ENCODE peak calls at places on chromosomes 11 and 22, in six cellular contexts. L, W, B, A, M and G are unnamed samples.

GRCh38 chr11:70885721-70886305 is 366.6 kb downstream of the SHANK2 start:
- DNase-seq in L (no peak), W (no peak), B (no peak), A (no peak), M (no peak), G (peak)

GRCh38 chr22:41132555-41132954 is 40.2 kb downstream of the EP300 start:
- DNase-seq in L (no peak), W (no peak), B (no peak), A (no peak), M (no peak), G (peak)

GRCh38 chr22:46547883-46548244 is 10.4 kb upstream of the CELSR1 start:
- DNase-seq in L (no peak), W (no peak), B (no peak), A (no peak), M (peak), G (peak)

GRCh38 chr11:69297225-69297925 is 3.4 kb downstream of the MYEOV start:
- DNase-seq in L (peak), W (peak), B (peak), A (peak), M (peak), G (peak)

GRCh38 chr22:41340357-41340756 is 39.0 kb downstream of the ZC3H7B start:
- DNase-seq in L (no peak), W (no peak), B (no peak), A (no peak), M (no peak), G (no peak)

GRCh38 chr11:32571039-32571438 is 12.6 kb upstream of the EIF3M start:
- DNase-seq in L (no peak), W (no peak), B (no peak), A (no peak), M (no peak), G (no peak)

GRCh38 chr11:45722144-45722543 is 56.7 kb upstream of the CHST1 start:
- DNase-seq in L (peak), W (no peak), B (no peak), A (no peak), M (no peak), G (no peak)

GRCh38 chr22:44396727-44397722 is 84.3 kb upstream of the SHISAL1 start:
- DNase-seq in L (no peak), W (no peak), B (peak), A (no peak), M (no peak), G (no peak)

GRCh38 chr11:3836903-3837302 is 3.9 kb downstream of the RHOG start:
- DNase-seq in L (no peak), W (no peak), B (no peak), A (no peak), M (no peak), G (no peak)

GRCh38 chr11:111435046-111435698 is 56.1 kb upstream of the POU2AF1 start:
- DNase-seq in L (no peak), W (no peak), B (no peak), A (no peak), M (no peak), G (no peak)

GRCh38 chr11:43217856-43218255 is 93.9 kb upstream of the API5 start:
- DNase-seq in L (no peak), W (no peak), B (no peak), A (no peak), M (no peak), G (no peak)

GRCh38 chr11:73129198-73129597 is 12.9 kb downstream of the FCHSD2 start:
- DNase-seq in L (no peak), W (no peak), B (no peak), A (no peak), M (no peak), G (no peak)

GRCh38 chr11:66470015-66470414 is 3.3 kb downstream of the PELI3 start:
- DNase-seq in L (no peak), W (no peak), B (no peak), A (no peak), M (no peak), G (no peak)

GRCh38 chr11:12287009-12287373 is 90.4 kb upstream of the PARVA start:
- DNase-seq in L (no peak), W (peak), B (peak), A (no peak), M (peak), G (peak)

GRCh38 chr22:19604711-19605268 is 80.6 kb upstream of the CLDN5 start:
- DNase-seq in L (peak), W (no peak), B (no peak), A (no peak), M (peak), G (no peak)

GRCh38 chr22:28442264-28442950 is 237.2 kb downstream of the TTC28 start:
- DNase-seq in L (peak), W (no peak), B (peak), A (no peak), M (peak), G (peak)

GRCh38 chr11:94574193-94574961 is 7.2 kb downstream of the PIWIL4 start:
- DNase-seq in L (no peak), W (no peak), B (no peak), A (no peak), M (no peak), G (peak)

GRCh38 chr22:31062566-31063230 is 18.4 kb upstream of the SMTN start:
- DNase-seq in L (no peak), W (no peak), B (no peak), A (no peak), M (no peak), G (no peak)

GRCh38 chr11:9642894-9643293 is 21.0 kb upstream of the SWAP70 start:
- DNase-seq in L (no peak), W (no peak), B (no peak), A (no peak), M (no peak), G (no peak)

GRCh38 chr22:44828193-44828592 is 75.8 kb downstream of the ARHGAP8 start:
- DNase-seq in L (peak), W (peak), B (peak), A (no peak), M (no peak), G (no peak)

GRCh38 chr11:11265994-11266606 is 87.0 kb downstream of the CSNK2A3 start:
- DNase-seq in L (peak), W (peak), B (peak), A (no peak), M (no peak), G (peak)

GRCh38 chr22:44658371-44658953 is 43.5 kb upstream of the PRR5 start:
- DNase-seq in L (no peak), W (no peak), B (peak), A (no peak), M (no peak), G (peak)

GRCh38 chr22:41966607-41967240 is 2.5 kb upstream of the SEPTIN3 start:
- DNase-seq in L (peak), W (peak), B (peak), A (peak), M (peak), G (peak)

GRCh38 chr11:130625907-130626306 is 177.5 kb downstream of the ADAMTS15 start:
- DNase-seq in L (no peak), W (no peak), B (no peak), A (no peak), M (no peak), G (no peak)

GRCh38 chr11:121389651-121390050 is 62.5 kb upstream of the SORL1 start:
- DNase-seq in L (no peak), W (no peak), B (no peak), A (no peak), M (no peak), G (no peak)

GRCh38 chr11:130096823-130097222 is 27.1 kb downstream of the APLP2 start:
- DNase-seq in L (no peak), W (no peak), B (peak), A (no peak), M (no peak), G (no peak)

GRCh38 chr22:41857160-41857859 is 24.4 kb downstream of the SREBF2 start:
- DNase-seq in L (peak), W (peak), B (peak), A (peak), M (peak), G (peak)

GRCh38 chr11:9455722-9456121 is 5.1 kb upstream of the ZNF143 start:
- DNase-seq in L (no peak), W (no peak), B (no peak), A (no peak), M (no peak), G (no peak)

GRCh38 chr11:124942446-124943202 is 6.8 kb upstream of the HEPACAM start:
- DNase-seq in L (no peak), W (no peak), B (no peak), A (no peak), M (peak), G (no peak)

GRCh38 chr11:128323381-128323780 is 264.0 kb downstream of the ETS1 start:
- DNase-seq in L (no peak), W (no peak), B (no peak), A (no peak), M (no peak), G (peak)

GRCh38 chr11:69480547-69481392 is 693 bp upstream of the LINC01488 start:
- DNase-seq in L (no peak), W (peak), B (no peak), A (no peak), M (peak), G (peak)

GRCh38 chr11:75315439-75315805 is 36.0 kb downstream of the ARRB1 start:
- DNase-seq in L (no peak), W (no peak), B (no peak), A (no peak), M (no peak), G (no peak)

GRCh38 chr11:64758330-64759079 is 1.3 kb downstream of the PYGM start:
- DNase-seq in L (no peak), W (no peak), B (peak), A (no peak), M (no peak), G (no peak)

GRCh38 chr11:19511413-19512183 is 201.0 kb upstream of the NAV2 start:
- DNase-seq in L (no peak), W (no peak), B (no peak), A (no peak), M (no peak), G (no peak)

GRCh38 chr11:117953029-117953671 is 23.9 kb upstream of the TMPRSS13 start:
- DNase-seq in L (peak), W (no peak), B (no peak), A (no peak), M (no peak), G (no peak)
- TF ChIP-seq SMC3 in L (no peak), W (no peak), B (no peak), A (no peak), M (no peak), G (no peak)

GRCh38 chr11:62757846-62758788 is 3.3 kb upstream of the POLR2G start:
- DNase-seq in L (no peak), W (no peak), B (no peak), A (no peak), M (no peak), G (no peak)
- H3K4me2 ChIP-seq in L (no peak), W (no peak), B (no peak), A (no peak), M (peak), G (no peak)

GRCh38 chr22:49393526-49393925 is 434.1 kb downstream of the BRD1 start:
- DNase-seq in L (no peak), W (no peak), B (no peak), A (no peak), M (no peak), G (no peak)

GRCh38 chr22:49392247-49392646 is 435.4 kb downstream of the BRD1 start:
- DNase-seq in L (no peak), W (no peak), B (no peak), A (no peak), M (no peak), G (no peak)

GRCh38 chr22:49390954-49391353 is 436.7 kb downstream of the BRD1 start:
- DNase-seq in L (no peak), W (no peak), B (no peak), A (no peak), M (no peak), G (no peak)

GRCh38 chr22:49392841-49393510 is 434.7 kb downstream of the BRD1 start:
- DNase-seq in L (no peak), W (no peak), B (no peak), A (no peak), M (no peak), G (no peak)

DNA sequence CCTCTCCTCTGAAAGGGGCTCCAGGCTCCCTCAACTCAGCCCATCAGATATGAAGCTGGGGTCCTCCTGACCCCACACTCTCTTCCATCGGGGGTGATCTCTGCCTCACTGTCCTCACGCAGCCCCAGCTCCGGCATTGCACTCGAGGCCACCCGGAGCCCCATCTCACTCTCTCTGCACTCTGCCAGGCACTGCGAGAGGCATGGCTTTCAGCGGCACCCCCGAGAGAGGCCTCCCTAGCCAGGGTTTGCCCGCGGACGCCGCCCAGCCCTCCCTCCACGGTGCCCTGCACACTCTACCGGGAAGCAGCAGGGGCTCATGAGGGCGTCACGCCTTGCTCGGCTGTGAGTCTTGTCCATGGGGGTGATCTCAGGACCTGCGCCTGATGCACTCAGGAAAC is 436.2 kb downstream of the BRD1 start:
- DNase-seq in L (no peak), W (no peak), B (no peak), A (no peak), M (no peak), G (no peak)
- TF ChIP-seq SMC3 in L (no peak), W (no peak), B (no peak), A (no peak), M (no peak), G (no peak)

DNA sequence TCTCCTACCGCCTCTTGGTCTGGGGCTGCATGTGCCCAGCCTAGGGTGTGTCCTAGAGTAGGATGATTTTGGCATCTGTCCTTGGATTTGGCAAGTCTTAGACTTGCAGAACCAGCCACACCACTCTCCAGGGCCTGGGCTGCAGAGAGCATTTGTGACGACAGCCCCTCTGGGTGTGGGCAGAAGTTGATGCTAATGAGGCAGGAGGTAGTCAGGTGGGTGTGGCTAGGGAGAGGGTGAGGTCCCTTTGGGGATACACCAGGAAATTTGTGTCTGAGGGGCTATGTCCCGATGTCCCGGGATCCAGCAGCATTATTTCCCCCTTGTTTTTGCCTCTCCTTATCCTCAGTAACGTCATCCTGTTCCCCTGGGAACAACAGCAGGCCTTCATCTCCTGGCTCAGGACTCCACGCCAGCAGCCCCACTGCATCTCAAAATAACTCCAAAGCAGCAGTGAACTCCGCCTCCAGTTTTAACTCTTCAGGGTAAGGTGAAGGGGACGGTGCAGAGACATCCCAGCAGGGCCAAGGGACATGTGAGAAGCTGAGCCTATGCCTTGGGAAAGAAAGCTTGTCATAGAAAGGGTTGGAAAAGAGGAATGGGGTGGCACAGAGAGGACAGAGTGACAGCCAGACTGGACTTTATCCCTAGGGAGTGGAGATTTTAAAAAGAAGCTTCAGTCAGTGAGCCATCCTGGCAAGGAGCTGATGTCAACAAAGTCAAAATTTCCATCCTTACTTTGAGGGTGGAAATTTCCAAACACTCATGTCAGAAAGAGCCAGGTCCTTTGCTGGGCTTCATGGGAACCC is 8.0 kb upstream of the TLCD5 start:
- DNase-seq in L (no peak), W (no peak), B (no peak), A (no peak), M (no peak), G (peak)
- H3K4me2 ChIP-seq in L (no peak), W (no peak), B (no peak), A (no peak), M (no peak), G (no peak)

DNA sequence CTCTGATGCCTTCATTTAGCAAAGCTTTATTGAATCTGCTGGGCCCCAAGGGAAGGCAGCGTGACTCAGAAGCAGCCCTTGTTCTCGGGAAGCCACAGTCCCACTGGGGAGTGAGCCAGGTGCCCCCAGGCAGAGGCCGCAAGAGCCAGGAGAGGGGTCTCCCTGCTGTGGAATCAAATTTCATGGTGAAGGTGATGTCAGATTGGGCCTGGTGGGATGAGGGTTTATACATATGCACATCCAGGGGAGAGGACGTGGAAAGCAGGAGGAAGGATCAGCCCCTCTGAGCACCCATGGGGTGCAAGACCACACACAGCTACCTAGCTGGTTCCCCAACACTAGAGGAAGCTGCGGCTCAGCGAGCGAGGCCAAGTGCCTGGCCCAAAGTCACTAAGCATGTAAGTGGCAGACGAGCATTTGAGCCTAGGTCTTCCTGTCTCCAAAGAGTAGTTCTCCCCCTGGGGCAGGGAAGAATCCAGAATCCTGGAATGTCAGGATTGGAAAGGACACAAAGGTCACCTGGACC is 2.0 kb downstream of the SYNGR1 start:
- DNase-seq in L (no peak), W (no peak), B (no peak), A (peak), M (no peak), G (peak)
- TF ChIP-seq SMC3 in L (no peak), W (no peak), B (no peak), A (no peak), M (no peak), G (no peak)